ENCODE peak calls at places on chromosomes 2 and 18, in eight cellular contexts. U is colonic mucosa, T is transverse colon, A is A549, X is heart left ventricle, F is keratinocyte, Z is AG04450, W is small intestine. E is an unnamed sample.

GRCh38 chr2:18445412-18446320 is 114.8 kb downstream of the RDH14 start:
- DNase-seq in U (no peak), T (no peak), A (no peak), X (no peak), F (no peak), Z (no peak), W (no peak), E (no peak)

GRCh38 chr2:190763901-190764514 is 115.1 kb downstream of the NAB1 start:
- DNase-seq in U (no peak), T (no peak), A (no peak), X (no peak), F (no peak), Z (no peak), W (no peak), E (no peak)

GRCh38 chr18:10417191-10417590 is 37.2 kb upstream of the APCDD1 start:
- DNase-seq in U (no peak), T (no peak), A (no peak), X (no peak), F (peak), Z (no peak), W (no peak), E (no peak)

GRCh38 chr18:48546411-48546810 is 7.6 kb downstream of the CTIF start:
- DNase-seq in U (no peak), T (no peak), A (no peak), X (no peak), F (no peak), Z (no peak), W (no peak), E (no peak)

GRCh38 chr2:141554810-141555209 is 576.0 kb downstream of the LRP1B start:
- DNase-seq in U (no peak), T (no peak), A (peak), X (no peak), F (no peak), Z (peak), W (peak), E (no peak)

GRCh38 chr2:169391236-169391635 is 28.9 kb upstream of the LRP2 start:
- DNase-seq in U (no peak), T (no peak), A (no peak), X (no peak), F (no peak), Z (no peak), W (no peak), E (no peak)

GRCh38 chr2:177264209-177264538 is 353 bp downstream of the NFE2L2 start:
- DNase-seq in U (no peak), T (peak), A (no peak), X (no peak), F (no peak), Z (no peak), W (no peak), E (peak)

GRCh38 chr2:207905546-207905945 is 119.8 kb downstream of the PLEKHM3 start:
- DNase-seq in U (no peak), T (no peak), A (no peak), X (no peak), F (no peak), Z (no peak), W (peak), E (no peak)

GRCh38 chr2:109466674-109467575 is 146.8 kb downstream of the SEPTIN10 start:
- DNase-seq in U (no peak), T (peak), A (no peak), X (no peak), F (peak), Z (no peak), W (no peak), E (peak)

GRCh38 chr2:224957540-224958465 is 84.5 kb downstream of the DOCK10 start:
- DNase-seq in U (no peak), T (no peak), A (no peak), X (no peak), F (no peak), Z (no peak), W (no peak), E (no peak)

GRCh38 chr2:39492095-39492590 is 55.1 kb upstream of the MAP4K3 start:
- DNase-seq in U (no peak), T (no peak), A (peak), X (no peak), F (peak), Z (peak), W (peak), E (no peak)

GRCh38 chr2:96143848-96144480 is 1.3 kb downstream of the DUSP2 start:
- DNase-seq in U (no peak), T (peak), A (no peak), X (peak), F (no peak), Z (no peak), W (no peak), E (peak)

GRCh38 chr2:121801916-121802315 is 46.5 kb downstream of the TSN start:
- DNase-seq in U (no peak), T (no peak), A (no peak), X (no peak), F (no peak), Z (no peak), W (no peak), E (no peak)

GRCh38 chr18:37634516-37634915 is 68.9 kb upstream of the CELF4 start:
- DNase-seq in U (no peak), T (no peak), A (no peak), X (no peak), F (no peak), Z (no peak), W (no peak), E (no peak)

GRCh38 chr18:58402247-58402646 is 226.6 kb downstream of the ALPK2 start:
- DNase-seq in U (no peak), T (no peak), A (no peak), X (no peak), F (peak), Z (no peak), W (peak), E (no peak)

GRCh38 chr2:33241581-33241980 is 234.9 kb upstream of the RASGRP3 start:
- DNase-seq in U (no peak), T (no peak), A (no peak), X (no peak), F (no peak), Z (no peak), W (no peak), E (no peak)

GRCh38 chr18:2881088-2881487 is 34.3 kb downstream of the EMILIN2 start:
- DNase-seq in U (no peak), T (no peak), A (no peak), X (no peak), F (no peak), Z (no peak), W (no peak), E (no peak)

GRCh38 chr2:149087751-149088150 is 49.3 kb downstream of the LYPD6B start:
- DNase-seq in U (no peak), T (no peak), A (no peak), X (no peak), F (no peak), Z (no peak), W (peak), E (no peak)

GRCh38 chr2:65214361-65214760 is 13.3 kb upstream of the ACTR2 start:
- DNase-seq in U (no peak), T (no peak), A (no peak), X (no peak), F (no peak), Z (no peak), W (no peak), E (no peak)

GRCh38 chr2:164937864-164938401 is 17.4 kb downstream of the SLC38A11 start:
- DNase-seq in U (peak), T (peak), A (no peak), X (no peak), F (no peak), Z (no peak), W (peak), E (no peak)

GRCh38 chr2:154293864-154294263 is 404.6 kb upstream of the KCNJ3 start:
- DNase-seq in U (no peak), T (no peak), A (no peak), X (no peak), F (no peak), Z (no peak), W (no peak), E (no peak)

GRCh38 chr18:67117804-67118203 is 398.7 kb downstream of the DSEL start:
- DNase-seq in U (no peak), T (no peak), A (no peak), X (no peak), F (no peak), Z (no peak), W (no peak), E (no peak)

GRCh38 chr2:172888704-172889103 is 153.1 kb downstream of the RAPGEF4 start:
- DNase-seq in U (no peak), T (no peak), A (no peak), X (no peak), F (no peak), Z (no peak), W (no peak), E (no peak)

GRCh38 chr2:109719871-109720270 is 74.2 kb upstream of the RGPD5 start:
- DNase-seq in U (peak), T (no peak), A (no peak), X (no peak), F (no peak), Z (no peak), W (no peak), E (no peak)

GRCh38 chr2:173962583-173963110 is 2.5 kb downstream of the SP3 start:
- DNase-seq in U (no peak), T (no peak), A (no peak), X (no peak), F (no peak), Z (no peak), W (no peak), E (no peak)

GRCh38 chr2:145910416-145910815 is 1390.5 kb upstream of the ZEB2 start:
- DNase-seq in U (no peak), T (no peak), A (no peak), X (no peak), F (no peak), Z (no peak), W (no peak), E (no peak)

GRCh38 chr2:164000171-164000570 is 264.4 kb upstream of the FIGN start:
- DNase-seq in U (no peak), T (no peak), A (no peak), X (no peak), F (no peak), Z (no peak), W (no peak), E (no peak)

GRCh38 chr2:28600176-28600575 is 104.3 kb downstream of the PLB1 start:
- DNase-seq in U (no peak), T (no peak), A (no peak), X (no peak), F (no peak), Z (no peak), W (no peak), E (no peak)

GRCh38 chr2:110800611-110801402 is 68.4 kb downstream of the ACOXL start:
- DNase-seq in U (no peak), T (no peak), A (no peak), X (no peak), F (no peak), Z (no peak), W (no peak), E (no peak)

GRCh38 chr2:55894720-55895119 is 28.9 kb downstream of the EFEMP1 start:
- DNase-seq in U (no peak), T (no peak), A (no peak), X (no peak), F (no peak), Z (no peak), W (no peak), E (no peak)

GRCh38 chr18:3454365-3455089 is 4.6 kb downstream of the TGIF1 start:
- DNase-seq in U (peak), T (peak), A (no peak), X (no peak), F (no peak), Z (no peak), W (peak), E (no peak)

GRCh38 chr2:86397989-86398388 is 43.2 kb upstream of the KDM3A start:
- DNase-seq in U (no peak), T (no peak), A (no peak), X (no peak), F (no peak), Z (no peak), W (no peak), E (no peak)

GRCh38 chr2:86396304-86396785 is 44.8 kb upstream of the KDM3A start:
- DNase-seq in U (peak), T (peak), A (peak), X (no peak), F (no peak), Z (no peak), W (peak), E (no peak)

GRCh38 chr2:86398500-86398899 is 42.7 kb upstream of the KDM3A start:
- DNase-seq in U (no peak), T (no peak), A (no peak), X (no peak), F (no peak), Z (no peak), W (no peak), E (no peak)

GRCh38 chr2:86392873-86393272 is 48.3 kb upstream of the KDM3A start:
- DNase-seq in U (no peak), T (no peak), A (no peak), X (no peak), F (no peak), Z (no peak), W (peak), E (no peak)

DNA sequence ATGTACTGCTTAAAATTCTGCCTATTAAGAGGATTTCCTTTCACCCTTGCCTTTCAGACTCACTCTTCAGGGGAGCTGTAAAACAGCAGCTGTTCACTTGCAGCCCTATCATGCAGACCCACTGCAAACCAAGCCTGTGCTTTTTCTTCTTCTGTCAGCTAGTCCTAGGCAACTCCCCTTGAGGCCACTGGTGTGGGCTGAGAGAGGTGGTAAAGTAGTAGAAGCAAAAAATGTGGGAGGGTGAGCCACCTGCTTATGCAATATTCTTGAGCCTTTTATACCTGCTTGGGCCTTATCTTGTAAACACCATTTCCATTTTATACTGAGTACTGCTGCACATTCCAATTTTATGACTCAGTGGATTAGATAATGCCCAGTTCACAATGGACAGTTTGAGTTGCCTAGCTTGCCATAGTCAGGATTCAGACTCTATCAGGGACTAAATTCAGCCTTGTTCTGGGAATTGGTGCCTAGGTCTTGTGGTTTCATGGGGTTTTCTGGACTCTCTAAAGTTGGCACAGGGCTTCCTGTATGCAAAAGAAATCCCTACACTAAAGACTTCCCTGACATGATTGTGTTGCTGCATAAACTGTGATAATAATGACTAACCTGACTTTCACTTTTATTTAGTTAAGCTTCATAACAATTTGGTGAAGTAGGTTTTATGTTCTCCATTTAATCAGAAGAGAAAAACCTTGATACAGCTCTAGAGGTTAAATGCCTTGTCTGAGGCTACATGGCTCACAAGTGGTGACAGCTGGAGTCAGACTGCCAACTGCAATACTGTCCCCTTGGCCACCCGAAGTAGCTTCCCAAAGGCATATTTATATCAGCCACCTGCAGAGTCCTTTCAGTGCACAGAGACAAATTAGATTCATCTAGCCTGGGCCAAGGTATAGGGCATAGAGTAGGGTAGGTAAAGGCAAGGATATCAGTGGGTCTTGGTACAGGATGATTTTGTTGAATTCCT is 47.4 kb upstream of the KDM3A start:
- DNase-seq in U (peak), T (peak), A (no peak), X (no peak), F (no peak), Z (no peak), W (peak), E (no peak)
- H3K27ac ChIP-seq in U (peak), T (peak), A (no peak), X (peak), F (no peak), Z (no peak), W (peak), E (peak)

DNA sequence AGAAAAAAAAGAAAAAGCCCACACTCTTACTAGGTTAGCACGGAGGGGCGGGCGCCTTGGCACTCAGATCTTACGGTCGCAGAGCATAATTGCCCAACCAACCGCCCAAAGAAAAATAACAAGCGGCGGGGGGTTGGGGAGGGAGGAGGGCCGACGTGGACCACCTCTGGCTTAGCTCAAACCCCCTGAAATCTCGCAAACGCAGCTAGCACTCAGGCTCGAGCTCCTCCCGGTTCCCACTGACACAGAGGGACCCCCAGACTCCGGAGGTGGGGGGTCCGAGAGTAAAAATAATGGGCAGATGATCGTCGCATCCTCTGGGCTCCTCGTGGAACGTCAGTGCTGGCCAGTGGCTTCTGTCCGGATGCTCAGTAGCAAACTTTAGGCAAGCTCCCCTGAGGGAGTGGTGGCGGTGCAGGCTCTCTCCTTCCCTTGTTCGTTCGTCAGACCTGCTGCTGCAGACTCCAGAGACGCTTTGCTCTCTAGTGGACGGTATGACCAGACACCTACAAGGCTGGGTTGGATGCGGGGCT is 12.0 kb downstream of the CATIP start:
- DNase-seq in U (no peak), T (peak), A (no peak), X (no peak), F (no peak), Z (no peak), W (no peak), E (peak)
- H3K4me3 ChIP-seq in U (no peak), T (no peak), A (no peak), X (no peak), F (no peak), Z (no peak), W (no peak), E (no peak)

GRCh38 chr2:43009448-43009847 is 217.0 kb downstream of the ZFP36L2 start:
- DNase-seq in U (no peak), T (no peak), A (no peak), X (no peak), F (no peak), Z (no peak), W (no peak), E (no peak)

GRCh38 chr2:43012966-43013365 is 213.4 kb downstream of the ZFP36L2 start:
- DNase-seq in U (no peak), T (no peak), A (no peak), X (no peak), F (no peak), Z (no peak), W (no peak), E (no peak)

GRCh38 chr2:43010428-43011141 is 215.8 kb downstream of the ZFP36L2 start:
- DNase-seq in U (peak), T (no peak), A (no peak), X (no peak), F (no peak), Z (no peak), W (peak), E (no peak)

GRCh38 chr2:43008388-43008787 is 216.0 kb upstream of the HAAO start:
- DNase-seq in U (no peak), T (no peak), A (no peak), X (no peak), F (no peak), Z (no peak), W (no peak), E (no peak)

DNA sequence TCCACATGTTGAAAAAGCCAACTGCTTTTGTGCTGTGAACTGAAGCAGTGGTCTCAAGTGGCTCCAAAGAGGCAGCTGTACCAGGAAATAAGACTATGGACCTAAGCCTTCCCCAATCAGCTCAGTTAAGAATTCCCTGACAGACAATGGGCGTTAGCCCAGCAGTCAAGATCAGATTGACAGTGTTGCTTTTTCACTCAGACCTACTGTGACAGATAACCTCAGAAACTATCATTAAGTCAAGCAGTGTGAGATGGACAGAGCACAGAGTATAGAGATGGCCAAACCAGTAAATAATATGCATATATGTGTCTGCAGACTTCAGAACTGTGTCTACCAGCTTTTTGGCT is 215.3 kb downstream of the ZFP36L2 start:
- DNase-seq in U (peak), T (no peak), A (no peak), X (no peak), F (no peak), Z (no peak), W (no peak), E (no peak)
- H3K27ac ChIP-seq in U (no peak), T (no peak), A (no peak), X (no peak), F (peak), Z (no peak), W (no peak), E (no peak)

DNA sequence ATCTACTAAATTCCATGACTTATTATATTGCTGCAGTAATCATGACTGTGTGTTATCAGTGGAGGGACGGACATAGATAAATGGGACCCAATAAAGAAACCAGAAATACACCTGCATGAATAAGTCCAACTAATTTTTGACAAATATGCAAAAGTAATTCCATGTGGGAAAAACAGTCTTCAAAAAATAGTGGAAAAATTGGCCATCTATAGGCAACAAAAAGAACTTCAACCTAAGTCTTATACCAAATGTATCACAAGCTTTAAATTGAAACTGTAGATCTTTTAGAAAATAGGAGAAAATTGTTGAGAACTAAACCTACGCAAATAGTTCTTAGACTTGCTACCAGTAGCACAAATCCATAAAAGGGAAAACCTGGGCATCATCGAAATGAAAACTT is 376.2 kb downstream of the NCKAP5 start:
- DNase-seq in U (no peak), T (no peak), A (no peak), X (no peak), F (no peak), Z (no peak), W (no peak), E (no peak)
- H3K4me3 ChIP-seq in U (no peak), T (no peak), A (no peak), X (no peak), F (no peak), Z (no peak), W (no peak), E (no peak)

GRCh38 chr2:66698879-66699278 is 264.0 kb downstream of the MEIS1 start:
- DNase-seq in U (no peak), T (no peak), A (no peak), X (no peak), F (no peak), Z (no peak), W (no peak), E (no peak)
- H3K27ac ChIP-seq in U (no peak), T (peak), A (no peak), X (no peak), F (no peak), Z (no peak), W (no peak), E (no peak)

GRCh38 chr18:32730068-32730467 is 42.8 kb downstream of the KLHL14 start:
- DNase-seq in U (no peak), T (no peak), A (no peak), X (no peak), F (no peak), Z (no peak), W (no peak), E (no peak)
- H3K4me3 ChIP-seq in U (peak), T (no peak), A (no peak), X (no peak), F (no peak), Z (no peak), W (no peak), E (peak)

GRCh38 chr18:13885009-13885408 is 30.3 kb downstream of the MC2R start:
- DNase-seq in U (no peak), T (no peak), A (no peak), X (no peak), F (no peak), Z (no peak), W (no peak), E (no peak)
- H3K27ac ChIP-seq in U (no peak), T (no peak), A (no peak), X (no peak), F (no peak), Z (no peak), W (no peak), E (no peak)

E was measured in dorsolateral prefrontal cortex.